ENCODE peak calls at places on chromosomes 5 and 9, in nine cellular contexts. S is CD4-positive, alpha-beta T cell; O is spleen; L is colonic mucosa; E is HL-60; J is neural crest cell; V is OCI-LY7; F is IMR-90; H is uterus. I is an unnamed sample.

GRCh38 chr5:132674671-132675506 is 1.1 kb downstream of the IL4 start:
- DNase-seq in V (no peak), F (peak; percentile 98), J (no peak), E (no peak), O (no peak), S (no peak), L (no peak), H (no peak), I (no peak)

GRCh38 chr5:124774002-124774318 is 27.5 kb upstream of the ZNF608 start:
- DNase-seq in J (no peak), S (no peak), V (no peak), H (no peak), L (no peak), F (no peak), O (no peak), E (no peak), I (no peak)

GRCh38 chr5:139844472-139845145 is 49.0 kb downstream of the PSD2 start:
- DNase-seq in H (peak; percentile 52), S (peak; percentile 66), O (peak; percentile 90), E (peak; percentile 47), L (peak; percentile 62), V (peak; percentile 80), J (peak; percentile 91), F (peak; percentile 64), I (peak; percentile 68)

GRCh38 chr5:109838157-109838556 is 148.4 kb downstream of the MAN2A1 start:
- DNase-seq in E (no peak), V (no peak), L (no peak), F (no peak), J (no peak), S (no peak), O (no peak), H (no peak), I (no peak)

GRCh38 chr5:38445374-38446028 is 110.9 kb downstream of the LIFR start:
- DNase-seq in E (no peak), V (no peak), S (no peak), J (no peak), O (no peak), L (no peak), F (no peak), H (peak; percentile 48), I (peak; percentile 59)

GRCh38 chr5:169013846-169014245 is 287.1 kb downstream of the SLIT3 start:
- DNase-seq in F (no peak), E (no peak), H (no peak), J (no peak), S (no peak), O (no peak), L (no peak), V (no peak), I (no peak)

GRCh38 chr9:124861342-124862229 is at the start of the genes ARPC5L and RPL35:
- DNase-seq in S (peak; percentile 95), F (peak; percentile 89), V (peak; percentile 97), O (peak; percentile 99), H (peak; percentile 93), E (peak; percentile 95), J (peak; percentile 93), L (peak; percentile 96), I (peak; percentile 92)

GRCh38 chr9:116288658-116289057 is 135.1 kb downstream of the PAPPA start:
- DNase-seq in J (no peak), O (no peak), V (no peak), E (no peak), S (no peak), L (no peak), H (no peak), F (peak; percentile 98), I (no peak)

GRCh38 chr9:6525326-6526040 is 112.5 kb downstream of the UHRF2 start:
- DNase-seq in E (no peak), H (no peak), L (no peak), O (no peak), V (no peak), J (no peak), S (no peak), F (peak; percentile 86), I (no peak)

GRCh38 chr9:93151097-93151784 is 17.2 kb upstream of the NINJ1 start:
- DNase-seq in H (no peak), J (no peak), E (no peak), V (no peak), L (no peak), S (no peak), F (no peak), O (no peak), I (no peak)

GRCh38 chr9:124297553-124297905 is 39.8 kb downstream of the NEK6 start:
- DNase-seq in F (peak; percentile 96), V (no peak), E (no peak), J (no peak), O (no peak), H (peak; percentile 64), S (no peak), L (no peak), I (peak; percentile 38)

GRCh38 chr9:32069169-32069813 is 315.2 kb upstream of the ACO1 start:
- DNase-seq in O (no peak), F (no peak), V (peak; percentile 15), H (no peak), S (no peak), J (no peak), E (no peak), L (no peak), I (no peak)

GRCh38 chr5:82754347-82754746 is 322.8 kb downstream of the TMEM167A start:
- DNase-seq in S (no peak), F (no peak), L (no peak), O (no peak), J (no peak), V (no peak), E (no peak), H (no peak), I (no peak)

GRCh38 chr9:136295537-136296433 is 8.1 kb downstream of the CCDC187 start:
- DNase-seq in H (no peak), E (no peak), O (no peak), V (no peak), L (no peak), S (no peak), J (no peak), F (no peak), I (no peak)

GRCh38 chr9:136297766-136298735 is 5.8 kb downstream of the CCDC187 start:
- DNase-seq in J (no peak), F (no peak), S (no peak), E (no peak), H (no peak), L (no peak), V (no peak), O (no peak), I (no peak)

GRCh38 chr9:136296434-136297015 is 7.4 kb downstream of the CCDC187 start:
- DNase-seq in J (no peak), H (no peak), O (no peak), E (no peak), S (no peak), V (no peak), F (no peak), L (no peak), I (no peak)

GRCh38 chr9:136299116-136299515 is 4.8 kb downstream of the CCDC187 start:
- DNase-seq in E (no peak), J (no peak), H (no peak), V (no peak), O (no peak), F (no peak), L (no peak), S (no peak), I (no peak)

DNA sequence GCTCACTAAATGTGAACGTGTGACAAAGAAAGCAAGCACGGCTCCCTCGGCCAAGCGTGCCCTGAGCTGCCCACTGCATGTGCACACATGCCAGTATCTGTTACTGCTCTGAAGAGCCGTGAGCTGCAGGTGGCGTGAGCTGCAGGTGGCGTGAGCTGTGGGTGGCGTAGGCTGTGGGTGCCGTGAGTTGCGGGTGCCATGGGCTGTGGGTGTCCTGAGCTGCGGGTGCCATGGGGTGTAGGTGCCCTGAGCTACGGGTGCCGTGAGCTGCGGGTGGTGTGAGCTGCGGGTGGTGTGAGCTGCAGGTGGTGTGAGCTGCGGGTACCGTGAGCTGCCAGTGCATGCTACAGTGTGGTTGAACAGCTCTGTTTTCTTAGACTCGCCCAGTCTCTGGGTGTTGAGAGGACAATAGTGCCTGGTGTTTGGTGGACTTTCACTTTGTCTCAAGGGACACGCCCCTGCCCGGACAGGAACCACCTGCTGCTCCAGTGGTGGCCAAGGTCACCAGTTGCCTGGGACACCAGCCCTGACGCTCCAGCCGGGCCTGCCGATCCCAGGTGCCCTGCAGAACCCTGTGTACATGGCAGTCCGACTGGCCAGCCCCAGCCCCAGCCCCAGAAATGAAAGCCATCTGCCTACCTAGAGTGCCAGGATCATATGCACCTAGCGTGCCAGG is 6.7 kb downstream of the CCDC187 start:
- DNase-seq in O (no peak), F (no peak), V (no peak), E (no peak), J (no peak), S (no peak), L (peak; percentile 75), H (no peak), I (no peak)
- TF ChIP-seq CTCF in O (no peak), F (no peak), V (no peak), E (no peak), J (no peak), S (no peak), L (no peak), H (no peak), I (no peak)

GRCh38 chr9:23492126-23493002 is 333.7 kb downstream of the ELAVL2 start:
- DNase-seq in V (peak; percentile 37), H (no peak), J (peak; percentile 21), L (peak; percentile 17), F (peak; percentile 0), E (no peak), O (no peak), S (no peak), I (no peak)
- TF ChIP-seq CTCF in V (peak; percentile 78), H (no peak), J (peak; percentile 76), L (peak; percentile 41), F (peak; percentile 50), E (no peak), O (no peak), S (no peak), I (no peak)

DNA sequence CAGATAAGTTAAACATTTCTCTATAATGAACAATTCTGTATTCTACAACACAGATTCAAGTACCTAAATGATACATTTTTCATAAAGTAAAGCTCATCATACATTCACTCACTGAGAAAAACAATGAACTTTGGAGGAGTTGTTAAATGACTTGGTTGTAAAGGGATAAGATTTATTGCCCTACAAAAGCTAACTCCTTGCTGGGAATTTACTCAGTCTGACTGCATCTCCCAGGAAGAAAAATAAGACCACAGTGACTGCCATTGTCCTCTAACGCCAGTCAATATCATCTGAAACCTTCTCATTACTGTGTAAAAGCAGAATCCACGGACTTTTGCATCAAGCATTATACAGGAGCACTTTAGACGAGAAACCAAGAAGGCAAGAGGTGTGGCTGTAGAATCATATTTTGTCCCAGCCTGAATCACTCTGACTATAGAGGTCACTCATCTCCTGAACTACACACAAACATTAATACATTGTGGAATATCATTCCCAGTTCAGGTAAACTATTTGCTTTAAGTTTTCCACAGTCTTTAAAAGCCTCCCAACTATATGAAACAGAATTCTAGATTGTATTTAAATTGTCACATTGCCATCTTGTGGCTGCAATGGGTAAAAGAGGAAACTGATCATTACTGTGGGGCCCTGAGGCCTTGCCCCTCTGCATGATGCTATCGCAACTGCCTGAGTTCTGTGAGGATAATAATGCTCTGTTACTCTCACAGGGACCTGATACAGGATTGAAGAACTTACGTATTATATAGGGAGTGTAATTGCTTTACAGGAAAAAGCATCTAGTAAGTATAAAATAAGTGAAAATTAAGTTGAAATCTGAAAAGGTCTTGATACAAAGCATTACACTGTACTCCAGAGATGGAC is 142.9 kb downstream of the SLCO4C1 start:
- DNase-seq in J (peak; percentile 16), S (no peak), V (peak; percentile 11), L (peak; percentile 24), O (no peak), E (peak; percentile 19), F (no peak), H (no peak), I (no peak)
- TF ChIP-seq CTCF in J (peak; percentile 80), S (peak; percentile 27), V (peak; percentile 81), L (peak; percentile 35), O (peak; percentile 2), E (peak; percentile 14), F (no peak), H (no peak), I (no peak)

GRCh38 chr5:75473463-75473862 is 38.0 kb downstream of the CERT1 start:
- DNase-seq in S (no peak), L (no peak), E (no peak), J (no peak), O (no peak), H (no peak), F (no peak), V (no peak), I (no peak)
- TF ChIP-seq CTCF in S (no peak), L (no peak), E (no peak), J (no peak), O (no peak), H (no peak), F (no peak), V (no peak), I (no peak)